ENCODE peak calls at places on chromosomes 16 and 17, in four cellular contexts. R is AG04450, O is bronchial epithelial cell, E is RWPE2. T is an unnamed sample.

GRCh38 chr16:30977502-30977901 is 7.5 kb upstream of the HSD3B7 start:
- DNase-seq in R (no peak), O (no peak), E (no peak), T (no peak)

GRCh38 chr16:67516296-67517177 is 12.1 kb upstream of the RIPOR1 start:
- DNase-seq in R (no peak), O (peak; percentile 74), E (no peak), T (no peak)

GRCh38 chr16:58317608-58318152 is 22.9 kb upstream of the PRSS54 start:
- DNase-seq in R (no peak), O (no peak), E (no peak), T (no peak)

GRCh38 chr17:10396529-10397163 is 23.8 kb upstream of the MYH13 start:
- DNase-seq in R (no peak), O (no peak), E (no peak), T (no peak)

GRCh38 chr17:30116661-30117547 is at the start of gene NSRP1:
- DNase-seq in R (peak; percentile 83), O (peak; percentile 90), E (peak; percentile 92), T (peak; percentile 85)

GRCh38 chr17:83176272-83176955 is 97.0 kb downstream of the METRNL start:
- DNase-seq in R (no peak), O (no peak), E (no peak), T (no peak)

GRCh38 chr17:32755045-32755805 is 121.7 kb downstream of the MYO1D start:
- DNase-seq in R (peak; percentile 18), O (peak; percentile 68), E (no peak), T (peak; percentile 56)

GRCh38 chr16:2787406-2787805 is at the start of gene PRSS33:
- DNase-seq in R (no peak), O (no peak), E (peak; percentile 49), T (no peak)

GRCh38 chr17:79619196-79619595 is 8.3 kb upstream of the RBFOX3 start:
- DNase-seq in R (no peak), O (no peak), E (peak; percentile 41), T (no peak)

GRCh38 chr16:12319464-12320030 is 343.0 kb downstream of the SNX29 start:
- DNase-seq in R (no peak), O (no peak), E (no peak), T (no peak)

GRCh38 chr17:73430848-73431247 is 119.0 kb upstream of the CDC42EP4 start:
- DNase-seq in R (no peak), O (no peak), E (no peak), T (no peak)

GRCh38 chr16:2428051-2428786 is 1.0 kb upstream of the CCNF start:
- DNase-seq in R (no peak), O (peak; percentile 19), E (no peak), T (no peak)

GRCh38 chr17:62653831-62654829 is 26.7 kb downstream of the MRC2 start:
- DNase-seq in R (no peak), O (no peak), E (no peak), T (no peak)

GRCh38 chr17:64492481-64493109 is 4.3 kb downstream of the POLG2 start:
- DNase-seq in R (no peak), O (peak; percentile 38), E (no peak), T (no peak)

GRCh38 chr17:68432086-68432864 is 25.0 kb downstream of the WIPI1 start:
- DNase-seq in R (no peak), O (no peak), E (no peak), T (no peak)

GRCh38 chr17:50626037-50626574 is 8.6 kb upstream of the ABCC3 start:
- DNase-seq in R (peak; percentile 37), O (peak; percentile 47), E (no peak), T (peak; percentile 42)

GRCh38 chr16:26672206-26672605 is 394.5 kb upstream of the C16orf82 start:
- DNase-seq in R (no peak), O (no peak), E (no peak), T (no peak)

GRCh38 chr17:7839890-7840260 is 5.9 kb downstream of the KDM6B start:
- DNase-seq in R (no peak), O (no peak), E (no peak), T (no peak)

GRCh38 chr16:78896280-78896679 is 704.3 kb downstream of the MAF start:
- DNase-seq in R (no peak), O (no peak), E (no peak), T (no peak)

DNA sequence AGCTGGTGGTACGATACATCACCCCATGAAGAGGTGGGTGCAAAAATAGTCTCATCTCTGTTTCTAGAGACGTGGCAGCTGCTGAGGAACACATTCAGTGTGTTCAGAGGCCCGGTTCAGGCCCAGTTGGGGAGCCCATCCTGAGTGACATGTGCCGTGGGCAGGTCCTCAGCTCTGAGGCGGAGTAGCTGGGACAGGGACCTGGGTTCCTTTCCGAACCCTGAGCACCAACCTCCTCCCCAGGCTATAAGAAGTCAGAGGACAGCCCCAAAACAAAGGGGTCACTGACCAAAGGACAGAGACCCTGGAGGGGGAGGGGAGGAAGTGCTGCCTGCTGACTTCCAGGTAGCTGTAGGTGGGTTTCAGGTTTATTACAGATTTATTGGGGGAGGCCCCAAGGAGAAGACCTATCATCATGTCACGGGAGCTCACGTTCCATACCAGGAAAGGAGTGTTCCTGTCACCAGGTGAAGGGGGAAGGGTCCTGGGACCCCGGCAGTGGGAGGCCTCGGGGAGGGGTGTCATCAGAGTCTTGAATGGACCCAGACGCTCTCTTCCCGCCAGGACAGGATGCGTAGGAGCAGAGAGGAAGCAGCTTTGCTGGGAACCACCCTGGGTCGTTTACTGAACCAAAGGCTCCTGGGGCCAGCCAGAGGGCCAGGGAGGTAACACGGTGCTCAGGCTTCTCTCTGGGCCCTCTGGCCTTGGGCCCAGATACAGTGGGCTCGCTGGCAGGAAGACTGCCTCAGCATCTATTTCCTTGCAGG is 4.9 kb downstream of the LDHD start:
- DNase-seq in R (no peak), O (no peak), E (no peak), T (no peak)
- TF ChIP-seq CTCF in R (no peak), O (no peak), E (peak; percentile 62), T (no peak)

DNA sequence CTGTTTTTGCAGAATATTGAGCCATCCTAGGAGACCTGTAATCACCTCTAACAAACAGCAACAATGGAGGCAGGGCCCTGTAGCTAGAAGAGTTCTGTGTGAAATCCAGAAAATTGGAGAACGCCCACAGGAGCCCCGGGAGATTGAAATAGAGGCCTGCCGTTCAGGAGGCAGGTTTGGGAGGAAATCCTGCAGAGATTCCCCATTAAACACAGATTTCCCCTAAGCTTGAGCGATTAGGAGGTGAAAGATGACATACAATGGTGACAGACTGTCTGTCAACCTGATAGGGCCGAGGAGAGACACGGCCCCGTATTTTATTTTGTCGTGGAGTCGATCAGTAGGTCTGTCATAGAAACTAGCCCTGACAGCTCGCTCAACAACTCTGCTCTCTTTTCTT is 18.2 kb downstream of the CDK5RAP3 start:
- DNase-seq in R (no peak), O (no peak), E (no peak), T (no peak)
- TF ChIP-seq CTCF in R (no peak), O (no peak), E (no peak), T (no peak)

DNA sequence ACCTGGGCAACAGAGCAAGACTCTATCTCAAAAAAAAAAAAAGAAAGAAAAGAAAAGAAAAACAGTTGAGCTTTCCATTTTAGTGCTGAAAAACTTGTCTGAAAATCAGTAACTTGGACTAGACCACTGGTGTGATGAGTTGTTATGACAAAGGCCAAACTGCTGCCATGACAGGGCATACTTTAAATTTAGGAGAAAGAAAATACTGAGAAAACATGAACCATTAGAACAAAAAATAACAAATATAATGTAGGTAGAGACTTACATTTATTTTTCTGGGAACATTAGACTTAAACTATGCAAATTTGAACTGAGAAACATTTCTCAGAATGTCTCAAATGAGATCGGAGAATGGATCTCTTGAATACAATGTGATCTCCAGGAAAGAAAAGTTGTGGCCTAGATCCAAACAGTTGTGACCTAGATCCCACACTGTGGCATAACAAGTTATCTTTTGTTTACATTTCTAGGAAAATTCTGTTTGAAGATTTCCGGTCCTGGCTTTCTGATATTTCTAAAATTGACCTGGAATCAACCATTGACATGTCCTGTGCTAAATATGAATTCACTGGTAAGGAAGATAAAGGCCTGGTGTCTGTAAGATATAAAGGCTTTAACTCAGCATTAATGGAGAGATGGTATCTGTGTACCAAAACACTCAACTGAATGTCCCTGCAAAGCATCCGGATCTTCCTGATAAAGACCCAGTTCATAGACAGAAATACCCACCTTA is 10.9 kb downstream of the OGFOD1 start:
- DNase-seq in R (no peak), O (no peak), E (no peak), T (no peak)
- TF ChIP-seq CTCF in R (no peak), O (no peak), E (no peak), T (no peak)

DNA sequence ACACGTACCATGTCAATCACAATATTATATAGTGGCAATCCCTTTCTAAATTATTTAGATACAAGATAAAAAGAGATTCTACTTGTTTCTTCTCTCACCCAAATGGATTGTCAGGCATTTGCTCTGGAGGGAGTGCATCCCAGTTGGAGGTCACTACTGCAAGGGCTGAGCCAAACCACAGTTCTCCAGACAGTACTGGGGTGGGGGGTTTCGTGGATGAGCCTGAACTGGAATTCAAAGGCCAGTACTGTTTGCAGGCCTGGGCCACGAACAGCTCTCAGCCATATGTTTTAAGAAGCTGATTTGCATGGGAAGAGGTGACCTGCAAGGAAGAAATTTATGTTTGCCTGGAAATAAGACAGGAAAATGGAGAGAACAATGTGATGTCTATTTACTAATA is 314.9 kb downstream of the PMP22 start:
- DNase-seq in R (no peak), O (no peak), E (no peak), T (peak; percentile 11)
- TF ChIP-seq CTCF in R (no peak), O (no peak), E (no peak), T (no peak)

GRCh38 chr17:42163113-42163512 is 8.3 kb upstream of the RAB5C start:
- DNase-seq in R (no peak), O (no peak), E (no peak), T (no peak)
- TF ChIP-seq CTCF in R (peak; percentile 30), O (peak; percentile 26), E (peak; percentile 22), T (peak; percentile 66)

GRCh38 chr16:519841-520687 is 7.4 kb upstream of the CAPN15 start:
- DNase-seq in R (no peak), O (no peak), E (no peak), T (no peak)

GRCh38 chr16:522320-523096 is 5.0 kb upstream of the CAPN15 start:
- DNase-seq in R (no peak), O (no peak), E (no peak), T (no peak)

GRCh38 chr16:520847-521246 is 6.7 kb upstream of the CAPN15 start:
- DNase-seq in R (no peak), O (no peak), E (no peak), T (no peak)

GRCh38 chr16:523097-523741 is 4.3 kb upstream of the CAPN15 start:
- DNase-seq in R (no peak), O (no peak), E (no peak), T (no peak)

GRCh38 chr16:521381-522210 is 5.9 kb upstream of the CAPN15 start:
- DNase-seq in R (no peak), O (no peak), E (no peak), T (no peak)
- TF ChIP-seq CTCF in R (no peak), O (peak; percentile 40), E (peak; percentile 5), T (peak; percentile 2)